ENCODE peak calls at places on chromosomes 4 and X, in seven cellular contexts. E, A, B, R, L, M and X are unnamed samples.
A peak's percentile ranks its signal among the peaks of the same experiment; 100 is the strongest.

GRCh38 chr4:20172070-20172760 is 79.5 kb upstream of the SLIT2 start:
- DNase-seq in R (no peak), E (peak; percentile 2), L (no peak), M (peak; percentile 7), A (no peak), B (no peak), X (no peak)

GRCh38 chr4:183988874-183989273 is 83.8 kb downstream of the STOX2 start:
- DNase-seq in R (no peak), A (no peak), B (no peak), L (no peak), M (no peak), E (no peak), X (no peak)

GRCh38 chrX:106726485-106727437 is at the start of gene RNF128:
- DNase-seq in E (peak; percentile 71), B (peak; percentile 48), R (no peak), A (peak; percentile 53), M (peak; percentile 52), L (peak; percentile 51), X (peak; percentile 76)

GRCh38 chr4:16192631-16193483 is 33.4 kb downstream of the TAPT1 start:
- DNase-seq in A (no peak), B (no peak), R (no peak), L (no peak), M (peak; percentile 30), E (no peak), X (no peak)

GRCh38 chr4:151692443-151692782 is 68.4 kb downstream of the GATB start:
- DNase-seq in R (no peak), B (no peak), A (no peak), L (no peak), E (no peak), M (no peak), X (no peak)

GRCh38 chr4:68278045-68278444 is 32.6 kb upstream of the TMPRSS11B start:
- DNase-seq in A (no peak), M (no peak), E (no peak), B (no peak), R (no peak), L (no peak), X (no peak)

GRCh38 chr4:140645614-140646412 is 77.1 kb upstream of the UCP1 start:
- DNase-seq in L (no peak), R (no peak), E (peak; percentile 13), A (no peak), B (no peak), M (peak; percentile 26), X (no peak)

GRCh38 chrX:127570276-127570675 is 481.9 kb downstream of the ACTRT1 start:
- DNase-seq in B (no peak), L (no peak), M (no peak), R (no peak), E (no peak), A (no peak), X (no peak)

GRCh38 chr4:8690811-8691775 is 98.5 kb downstream of the CPZ start:
- DNase-seq in B (no peak), A (no peak), E (no peak), R (no peak), L (peak; percentile 31), M (no peak), X (no peak)

GRCh38 chr4:173214661-173215060 is 46.0 kb downstream of the GALNT7 start:
- DNase-seq in A (no peak), R (no peak), E (no peak), B (peak; percentile 37), M (peak; percentile 76), L (no peak), X (no peak)

GRCh38 chr4:108276690-108277089 is 108.0 kb upstream of the LEF1 start:
- DNase-seq in E (no peak), L (no peak), A (no peak), M (no peak), B (peak; percentile 7), R (no peak), X (no peak)

GRCh38 chr4:168711197-168712120 is 214.6 kb downstream of the PALLD start:
- DNase-seq in R (no peak), M (peak; percentile 92), B (no peak), E (no peak), L (peak; percentile 80), A (no peak), X (no peak)

GRCh38 chr4:113086172-113086695 is 36.8 kb downstream of the ANK2 start:
- DNase-seq in B (no peak), E (no peak), M (no peak), L (no peak), A (no peak), R (no peak), X (no peak)

GRCh38 chrX:155262970-155263754 is 1.1 kb downstream of the RAB39B start:
- DNase-seq in M (no peak), L (no peak), B (no peak), A (no peak), E (no peak), R (no peak), X (no peak)

GRCh38 chr4:151667025-151667424 is 93.8 kb downstream of the GATB start:
- DNase-seq in E (no peak), L (no peak), A (no peak), R (no peak), M (no peak), B (no peak), X (no peak)

GRCh38 chr4:110484029-110484428 is 8.1 kb downstream of the ENPEP start:
- DNase-seq in B (no peak), R (peak; percentile 43), M (no peak), E (no peak), A (no peak), L (no peak), X (no peak)

GRCh38 chr4:88969271-88969670 is 87.7 kb downstream of the FAM13A start:
- DNase-seq in M (no peak), L (no peak), B (no peak), R (no peak), E (no peak), A (no peak), X (no peak)

GRCh38 chrX:44055638-44056037 is 82.4 kb upstream of the NDP start:
- DNase-seq in R (no peak), M (no peak), L (no peak), A (no peak), B (no peak), E (no peak), X (no peak)

GRCh38 chr4:38957239-38957815 is 74.9 kb downstream of the TMEM156 start:
- DNase-seq in R (peak; percentile 18), M (no peak), E (no peak), A (no peak), B (no peak), L (no peak), X (no peak)

GRCh38 chrX:989959-990510 is 222.4 kb downstream of the CRLF2 start:
- DNase-seq in A (peak; percentile 93), E (no peak), R (peak; percentile 75), L (peak; percentile 87), B (peak; percentile 53), M (peak; percentile 95), X (peak; percentile 73)

GRCh38 chr4:142416121-142416520 is 430.0 kb downstream of the INPP4B start:
- DNase-seq in B (no peak), A (no peak), L (no peak), E (no peak), M (peak; percentile 90), R (no peak), X (no peak)

GRCh38 chr4:113328514-113328913 is 279.1 kb downstream of the ANK2 start:
- DNase-seq in M (no peak), E (no peak), L (no peak), R (no peak), A (no peak), B (no peak), X (no peak)

GRCh38 chr4:11293866-11294265 is 134.8 kb downstream of the HS3ST1 start:
- DNase-seq in E (peak; percentile 24), B (no peak), A (no peak), R (no peak), M (peak; percentile 68), L (no peak), X (no peak)
- TF ChIP-seq CTCF in E (no peak), B (no peak), A (no peak), R (no peak), M (no peak), L (no peak), X (no peak)

DNA sequence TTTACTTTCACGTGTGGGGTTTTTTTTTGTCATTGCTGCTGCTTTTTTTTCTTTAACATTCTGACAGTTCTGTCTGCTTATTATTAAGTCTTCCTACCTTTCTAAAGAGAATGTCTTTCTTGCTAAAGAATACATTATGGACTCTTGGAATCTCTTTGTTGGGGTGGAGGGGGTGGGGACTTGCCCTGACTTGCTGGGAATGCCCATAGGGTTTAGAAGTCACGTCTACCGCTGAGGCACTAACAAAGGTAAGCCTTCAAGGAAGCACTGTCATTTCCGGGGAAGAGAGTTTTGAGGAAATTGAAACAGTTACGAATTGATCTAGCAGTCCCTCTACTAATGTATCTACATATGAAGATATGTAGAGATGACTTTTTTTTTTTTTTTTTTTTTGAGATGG is 19.4 kb downstream of the CD99 start:
- DNase-seq in L (no peak), M (peak; percentile 32), E (no peak), A (no peak), B (no peak), R (no peak), X (no peak)
- H3K4me3 ChIP-seq in L (no peak overlapping the region), M (no peak overlapping the region), E (no peak overlapping the region), A (no peak overlapping the region), B (no peak overlapping the region), R (no peak overlapping the region), X (no peak overlapping the region)

DNA sequence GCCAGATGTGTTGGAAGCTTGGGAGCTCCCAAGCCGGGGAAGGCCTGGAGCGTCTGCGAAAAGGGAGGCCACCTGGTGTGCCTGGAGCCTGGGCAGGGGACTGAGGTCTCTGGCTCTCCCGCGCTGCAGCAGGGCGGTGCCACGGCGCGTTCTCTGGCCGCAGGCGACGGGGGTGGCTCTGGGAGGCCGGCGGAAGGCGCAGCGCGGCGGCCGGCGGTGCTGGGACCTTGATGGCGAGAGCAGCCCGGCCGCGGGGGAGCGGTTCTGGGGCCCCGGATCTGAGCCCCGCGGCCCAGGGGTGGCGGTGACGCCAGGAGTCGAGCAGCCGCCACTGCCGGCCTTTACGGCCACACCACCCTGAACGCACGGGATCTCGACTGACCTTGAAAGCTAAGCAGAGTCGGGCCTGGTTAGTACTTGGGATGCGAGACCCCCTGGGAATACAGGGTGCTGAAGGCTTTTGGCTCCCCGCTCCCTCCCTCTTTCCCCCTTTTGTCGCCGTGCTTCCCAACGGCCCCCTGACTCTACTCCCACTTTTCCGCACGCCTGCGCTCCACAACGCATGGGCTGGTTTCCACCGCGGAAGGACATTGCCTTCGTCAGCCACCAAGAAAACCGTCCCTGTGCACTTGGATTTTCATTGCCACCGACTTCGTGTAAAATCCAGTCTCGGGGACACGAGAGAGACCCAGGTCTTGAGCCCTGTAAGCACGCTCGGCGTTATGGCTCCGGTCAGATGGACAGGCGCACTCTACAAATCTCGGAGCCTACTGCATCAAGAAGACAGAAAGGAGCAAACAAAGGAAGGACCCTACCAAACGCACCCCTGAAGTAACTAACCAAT is 9.5 kb downstream of the FRG2 start:
- DNase-seq in L (no peak), M (no peak), R (no peak), A (no peak), E (no peak), B (no peak), X (no peak)
- H3K27me3 ChIP-seq in L (peaks cover 77% of the 10 kb centered on the region), M (peaks cover 45% of the 10 kb centered on the region), R (no peaks in the 10 kb centered on the region), A (peaks cover 20% of the 10 kb centered on the region), E (peaks cover 97% of the 10 kb centered on the region), B (peaks cover 32% of the 10 kb centered on the region), X (peaks cover 94% of the 10 kb centered on the region)

GRCh38 chr4:3677671-3678070 is 88.5 kb upstream of the ADRA2C start:
- DNase-seq in M (no peak), A (no peak), B (no peak), E (no peak), L (peak; percentile 43), R (no peak), X (no peak)
- TF ChIP-seq CTCF in M (no peak), A (no peak), B (no peak), E (no peak), L (no peak), R (no peak), X (no peak)